ENCODE peak calls at places on chromosomes 6 and 20, in seven cellular contexts. Y is PC-9, L is uterus, K is stomach, R is gastrocnemius medialis, H is MM.1S, F is pancreas. W is an unnamed sample.

GRCh38 chr6:118679293-118679692 is 27.9 kb upstream of the CEP85L start:
- DNase-seq in Y (peak), R (no peak), H (no peak), K (no peak), F (no peak), L (no peak), W (no peak)

GRCh38 chr6:11766589-11767450 is 11.8 kb downstream of the ADTRP start:
- DNase-seq in Y (peak), L (no peak), K (no peak), H (no peak), R (no peak), F (no peak), W (peak)

GRCh38 chr20:9025643-9026042 is 43.2 kb upstream of the PLCB4 start:
- DNase-seq in Y (no peak), L (no peak), R (no peak), F (no peak), K (no peak), H (no peak), W (no peak)

GRCh38 chr6:43009124-43009523 is 4.6 kb downstream of the MEA1 start:
- DNase-seq in L (no peak), F (no peak), R (peak), Y (no peak), K (peak), H (no peak), W (no peak)

GRCh38 chr6:15048367-15048766 is 197.5 kb upstream of the JARID2 start:
- DNase-seq in Y (no peak), L (no peak), R (no peak), F (no peak), H (no peak), K (no peak), W (no peak)

GRCh38 chr6:84284428-84285033 is 57.1 kb upstream of the CEP162 start:
- DNase-seq in K (no peak), F (no peak), H (no peak), R (no peak), L (no peak), Y (no peak), W (no peak)

GRCh38 chr20:2402271-2402980 is 21.7 kb downstream of the TGM6 start:
- DNase-seq in H (no peak), K (no peak), F (no peak), R (no peak), Y (peak), L (no peak), W (no peak)

GRCh38 chr20:61980647-61981583 is 84.8 kb downstream of the TAF4 start:
- DNase-seq in F (peak), K (peak), H (peak), R (peak), L (no peak), Y (no peak), W (no peak)

GRCh38 chr6:30100585-30101422 is 12.1 kb downstream of the TRIM31 start:
- DNase-seq in R (no peak), K (peak), Y (peak), L (no peak), H (no peak), F (peak), W (no peak)

GRCh38 chr20:4781637-4782349 is 60.1 kb downstream of the PRND start:
- DNase-seq in L (no peak), H (no peak), K (no peak), F (no peak), Y (no peak), R (no peak), W (no peak)

GRCh38 chr6:37713529-37714119 is 15.9 kb upstream of the MDGA1 start:
- DNase-seq in F (no peak), Y (no peak), K (no peak), L (no peak), R (no peak), H (no peak), W (no peak)

GRCh38 chr6:146289816-146290588 is 253.6 kb upstream of the RAB32 start:
- DNase-seq in H (no peak), R (no peak), Y (no peak), K (no peak), F (no peak), L (no peak), W (no peak)

GRCh38 chr20:1122388-1123315 is 4.2 kb downstream of the PSMF1 start:
- DNase-seq in Y (no peak), K (peak), L (no peak), F (peak), R (peak), H (no peak), W (no peak)

GRCh38 chr6:3159805-3160781 is 2.7 kb upstream of the TUBB2A start:
- DNase-seq in R (no peak), L (peak), K (peak), Y (peak), H (no peak), F (peak), W (no peak)

GRCh38 chr6:49607391-49607982 is 29.2 kb downstream of the RHAG start:
- DNase-seq in Y (no peak), K (no peak), R (no peak), L (no peak), H (no peak), F (no peak), W (no peak)

GRCh38 chr6:46684771-46685170 is 2.9 kb upstream of the TDRD6 start:
- DNase-seq in H (no peak), K (no peak), R (no peak), F (no peak), L (no peak), Y (peak), W (no peak)

GRCh38 chr6:86938814-86939213 is 1.5 kb downstream of the HTR1E start:
- DNase-seq in L (no peak), F (no peak), H (no peak), Y (no peak), K (no peak), R (no peak), W (no peak)

GRCh38 chr6:3032986-3033385 is 33.3 kb downstream of the NQO2 start:
- DNase-seq in K (no peak), H (no peak), L (no peak), F (no peak), Y (no peak), R (no peak), W (no peak)

GRCh38 chr20:58528412-58528811 is 13.2 kb upstream of the APCDD1L start:
- DNase-seq in F (no peak), R (no peak), Y (no peak), K (no peak), L (no peak), H (no peak), W (no peak)

GRCh38 chr20:47862841-47863240 is 77.6 kb upstream of the SULF2 start:
- DNase-seq in L (no peak), Y (no peak), H (no peak), R (no peak), F (no peak), K (no peak), W (no peak)

GRCh38 chr6:14559754-14560527 is 442.4 kb downstream of the CD83 start:
- DNase-seq in H (no peak), L (no peak), Y (peak), K (no peak), R (no peak), F (no peak), W (no peak)

GRCh38 chr20:9214676-9215075 is 145.8 kb downstream of the PLCB4 start:
- DNase-seq in H (no peak), F (no peak), K (no peak), L (no peak), Y (peak), R (no peak), W (no peak)

GRCh38 chr6:11756292-11756691 is 22.3 kb downstream of the ADTRP start:
- DNase-seq in H (no peak), F (no peak), R (no peak), L (no peak), Y (no peak), K (no peak), W (no peak)

GRCh38 chr6:8329592-8329991 is 105.8 kb downstream of the SLC35B3 start:
- DNase-seq in K (no peak), R (no peak), F (no peak), Y (no peak), H (no peak), L (no peak), W (no peak)
- H3K27ac ChIP-seq in K (no peak), R (no peak), F (no peak), Y (no peak), H (no peak), L (no peak), W (no peak)

DNA sequence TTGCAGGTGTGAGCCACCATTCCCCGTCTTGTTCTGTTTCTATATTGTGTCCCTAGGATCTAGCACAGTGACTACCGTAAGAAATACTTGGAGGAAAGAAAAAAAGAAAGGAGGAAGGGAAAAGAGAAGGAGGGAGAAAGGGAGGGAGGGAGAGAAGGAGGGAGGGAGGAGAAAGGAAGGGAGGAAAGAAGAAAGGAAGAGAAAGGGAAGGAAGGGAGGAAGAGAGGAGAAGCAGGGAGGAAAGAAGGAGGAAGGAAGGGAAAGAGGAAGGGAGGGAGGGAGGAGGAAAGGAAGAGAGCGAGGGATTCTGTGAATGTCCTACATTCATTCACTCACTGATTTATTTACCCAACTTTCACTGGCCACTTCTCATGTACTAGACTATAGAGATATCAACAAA is 178.4 kb downstream of the MAFB start:
- DNase-seq in L (no peak), F (no peak), H (no peak), Y (no peak), K (no peak), R (no peak), W (no peak)
- H3K27ac ChIP-seq in L (no peak), F (no peak), H (no peak), Y (no peak), K (no peak), R (no peak), W (peak)

DNA sequence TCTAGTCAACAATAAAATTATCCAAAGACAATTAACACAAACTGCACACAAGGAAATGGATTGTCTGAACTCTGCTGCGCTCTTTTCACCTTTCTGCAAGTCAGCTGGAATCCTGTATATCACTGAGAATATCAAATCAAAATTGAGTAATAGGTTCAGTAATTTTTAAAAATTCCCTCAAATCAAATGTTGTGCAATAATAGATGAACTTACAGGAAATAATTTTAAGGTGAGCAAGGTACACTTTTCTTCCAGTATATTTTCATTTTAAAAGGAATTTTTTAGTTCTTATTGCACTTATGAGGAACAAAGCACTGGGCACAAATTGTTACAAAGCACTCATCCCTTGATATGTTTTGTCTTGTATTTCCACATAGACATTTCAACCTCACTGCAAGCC is 1.2 kb downstream of the SAYSD1 start:
- DNase-seq in F (no peak), L (no peak), R (no peak), H (no peak), Y (no peak), K (no peak), W (no peak)
- H3K27ac ChIP-seq in F (no peak), L (no peak), R (peak), H (no peak), Y (no peak), K (no peak), W (peak)

DNA sequence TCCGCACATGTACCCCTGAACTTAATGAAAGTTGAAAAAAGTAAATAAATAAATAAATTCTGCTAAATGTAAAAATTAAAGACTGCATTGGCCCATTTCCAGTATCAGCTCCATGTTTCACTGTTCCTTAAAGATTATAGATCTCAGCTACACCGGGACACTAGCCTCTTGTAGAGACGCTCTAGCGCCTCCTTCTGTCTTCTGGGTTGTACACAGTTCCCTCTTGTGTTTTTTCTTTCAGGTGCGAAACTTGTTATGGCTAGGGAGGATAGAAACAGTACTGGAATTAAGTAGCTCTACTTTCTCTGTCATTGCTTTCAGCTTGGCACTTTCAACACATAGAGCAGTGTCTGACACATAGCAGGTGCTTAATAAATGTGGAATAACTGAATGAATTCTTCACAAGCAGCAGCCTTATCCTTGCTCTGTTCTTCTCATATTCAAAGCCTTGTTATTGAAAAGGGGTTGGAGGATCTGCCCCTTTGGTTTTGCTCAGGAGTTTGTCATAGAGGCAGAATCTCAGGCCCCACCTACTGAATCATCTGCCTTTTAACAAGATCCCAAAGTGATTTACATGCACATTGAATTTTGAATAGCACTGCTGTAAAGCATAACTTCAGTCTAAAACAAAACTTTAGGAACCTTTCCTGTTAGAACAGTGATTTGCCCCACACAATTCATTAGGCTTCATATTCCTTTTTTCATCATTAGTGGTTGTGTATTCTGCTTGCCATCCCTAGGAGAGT is 92.3 kb downstream of the FIG4 start:
- DNase-seq in L (no peak), R (no peak), Y (no peak), K (no peak), H (no peak), F (no peak), W (no peak)
- H3K27ac ChIP-seq in L (no peak), R (no peak), Y (no peak), K (no peak), H (no peak), F (no peak), W (no peak)

GRCh38 chr6:83193747-83194582 is 808 bp downstream of the RWDD2A start:
- DNase-seq in R (peak), Y (no peak), L (peak), F (peak), K (peak), H (peak), W (peak)

GRCh38 chr6:83188501-83188900 is 4.6 kb downstream of the PGM3 start:
- DNase-seq in K (no peak), L (no peak), F (no peak), H (no peak), Y (no peak), R (no peak), W (no peak)

GRCh38 chr6:83192456-83192855 is 609 bp downstream of the PGM3 start:
- DNase-seq in Y (no peak), R (no peak), K (no peak), H (no peak), L (no peak), F (no peak), W (no peak)

GRCh38 chr6:83190596-83190995 is 2.5 kb downstream of the PGM3 start:
- DNase-seq in Y (no peak), F (no peak), K (no peak), R (no peak), L (no peak), H (no peak), W (no peak)

DNA sequence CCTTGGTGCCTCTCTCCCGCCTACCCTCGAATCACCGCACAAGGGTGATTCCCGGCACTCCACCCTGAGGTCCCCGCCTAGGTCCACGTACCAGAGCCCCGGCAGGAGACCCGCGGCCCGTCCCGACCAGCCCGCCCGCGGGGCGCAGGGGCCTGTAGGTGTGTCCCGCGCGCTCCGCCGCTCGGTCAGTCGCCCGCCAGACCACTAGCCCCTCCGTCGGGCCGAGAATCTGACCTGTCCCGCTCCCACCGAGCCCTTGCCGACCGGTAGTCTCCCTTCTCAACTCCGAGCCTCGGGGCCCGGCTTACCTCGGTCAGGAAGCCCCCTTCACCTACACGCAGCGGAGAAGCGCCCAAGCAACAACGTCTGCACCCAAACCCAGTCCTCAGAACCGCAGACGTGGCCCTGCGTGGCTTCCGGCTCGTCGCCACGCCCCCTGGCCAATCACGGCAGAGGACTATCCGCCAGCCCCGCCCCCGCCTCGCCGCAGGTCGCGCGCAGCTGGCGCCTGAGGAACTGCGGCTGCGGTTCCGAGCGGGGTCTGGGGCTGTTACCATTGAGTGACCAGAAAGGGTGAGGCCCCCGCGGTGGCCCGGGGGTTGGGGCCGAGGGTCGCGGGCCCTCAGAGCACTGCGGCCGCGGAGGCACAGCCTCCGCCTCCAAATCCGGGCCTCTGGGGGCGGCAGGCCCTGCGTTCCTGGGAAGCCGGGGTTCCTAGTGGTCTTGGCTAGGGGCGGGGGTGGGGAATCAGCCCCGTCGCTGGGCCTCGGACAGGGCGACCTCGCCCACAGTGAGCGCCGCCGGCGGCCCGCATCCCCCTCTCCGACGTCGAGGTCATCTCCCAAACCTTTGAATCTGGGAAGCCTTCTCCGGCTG is at the start of the genes PGM3 and RWDD2A:
- DNase-seq in H (peak), L (peak), F (peak), K (peak), R (peak), Y (peak), W (peak)
- H3K27ac ChIP-seq in H (peak), L (peak), F (peak), K (peak), R (peak), Y (no peak), W (peak)

DNA sequence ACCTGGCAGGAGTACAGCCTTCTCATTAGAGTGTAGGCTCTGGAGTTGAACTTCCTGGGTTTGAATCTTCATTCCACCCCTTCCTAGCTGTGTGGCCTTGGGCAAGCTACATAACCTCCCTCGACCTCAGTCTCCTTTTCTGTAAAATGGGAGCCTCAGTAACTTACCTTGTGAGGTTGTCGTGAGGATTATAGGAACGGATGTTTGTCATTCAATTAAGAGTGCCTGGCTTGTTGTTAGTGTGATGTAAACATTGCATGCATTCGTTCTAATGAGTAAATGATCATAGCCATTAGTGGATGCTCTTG is 45.2 kb downstream of the TOX2 start:
- DNase-seq in L (no peak), K (no peak), H (no peak), F (no peak), Y (no peak), R (no peak), W (no peak)
- H3K27ac ChIP-seq in L (no peak), K (no peak), H (no peak), F (no peak), Y (no peak), R (no peak), W (no peak)

GRCh38 chr20:50658804-50659380 is 32.5 kb downstream of the RIPOR3 start:
- DNase-seq in H (no peak), R (no peak), Y (peak), L (no peak), F (no peak), K (peak), W (no peak)

GRCh38 chr20:50651676-50652075 is 39.7 kb downstream of the RIPOR3 start:
- DNase-seq in Y (no peak), H (no peak), K (no peak), R (no peak), F (no peak), L (no peak), W (no peak)

GRCh38 chr20:50654899-50655298 is 36.4 kb downstream of the RIPOR3 start:
- DNase-seq in K (no peak), L (no peak), H (no peak), Y (no peak), F (no peak), R (no peak), W (no peak)

GRCh38 chr20:50652702-50653294 is 38.5 kb downstream of the RIPOR3 start:
- DNase-seq in H (no peak), R (no peak), K (no peak), L (no peak), Y (peak), F (no peak), W (no peak)

DNA sequence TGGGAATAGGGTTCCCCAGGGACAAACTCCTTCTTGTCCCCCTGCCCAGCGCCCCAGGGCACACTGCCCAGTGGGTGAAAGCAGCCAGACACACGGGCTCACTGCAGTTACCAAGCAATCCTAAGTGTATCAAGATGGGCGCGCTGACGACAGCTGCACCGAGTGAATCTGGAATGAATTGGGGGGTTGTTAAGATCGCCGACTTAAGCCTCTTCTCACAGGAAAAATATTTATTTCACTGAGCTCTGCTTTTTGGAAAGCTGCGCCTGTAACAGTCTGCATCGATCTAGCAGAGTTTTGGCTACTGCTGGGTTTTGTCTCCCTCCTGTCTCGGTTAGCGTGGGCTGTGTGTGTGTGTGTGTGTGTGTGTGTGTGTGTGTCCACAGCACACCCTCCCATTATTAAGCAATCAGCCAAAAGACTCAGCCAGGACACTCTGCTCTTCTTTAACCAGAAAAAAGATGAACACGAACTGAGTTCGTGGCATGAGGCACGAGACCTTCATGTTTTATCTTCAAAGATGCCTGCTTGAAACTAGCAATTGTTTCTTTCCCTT is 35.9 kb downstream of the RIPOR3 start:
- DNase-seq in R (peak), H (no peak), Y (no peak), F (no peak), L (peak), K (no peak), W (peak)
- H3K27ac ChIP-seq in R (peak), H (no peak), Y (no peak), F (no peak), L (peak), K (peak), W (peak)

W was measured in tibial artery.